ENCODE peak calls at places on chromosomes 11 and 22, in six cellular contexts. One of them, this sample, is unnamed.

GRCh38 chr11:120929664-120930154 is 94.2 kb upstream of the TBCEL start:
- DNase-seq in PC-3: peak
- DNase-seq in dermis blood vessel endothelial cell: peak
- DNase-seq in RKO: peak
- DNase-seq in lower lobe of right lung: peak
- DNase-seq in activated T-cell treated with anti-CD3 and anti-CD28 coated beads, Interleukin-2, amount 50 U/mL, for 4 hours: peak
- DNase-seq in this sample: peak

GRCh38 chr11:111565111-111565720 is 24.7 kb downstream of the LAYN start:
- DNase-seq in RKO: peak
- DNase-seq in PC-3: peak
- DNase-seq in activated T-cell treated with anti-CD3 and anti-CD28 coated beads, Interleukin-2, amount 50 U/mL, for 4 hours: peak
- DNase-seq in dermis blood vessel endothelial cell: peak
- DNase-seq in lower lobe of right lung: no peak
- DNase-seq in this sample: peak

GRCh38 chr11:93285430-93285829 is 45.1 kb upstream of the DEUP1 start:
- DNase-seq in dermis blood vessel endothelial cell: no peak
- DNase-seq in activated T-cell treated with anti-CD3 and anti-CD28 coated beads, Interleukin-2, amount 50 U/mL, for 4 hours: no peak
- DNase-seq in RKO: no peak
- DNase-seq in lower lobe of right lung: no peak
- DNase-seq in PC-3: no peak
- DNase-seq in this sample: no peak

GRCh38 chr11:83566948-83567347 is 280.8 kb upstream of the CCDC90B start:
- DNase-seq in lower lobe of right lung: no peak
- DNase-seq in dermis blood vessel endothelial cell: no peak
- DNase-seq in activated T-cell treated with anti-CD3 and anti-CD28 coated beads, Interleukin-2, amount 50 U/mL, for 4 hours: no peak
- DNase-seq in PC-3: peak
- DNase-seq in RKO: peak
- DNase-seq in this sample: peak

GRCh38 chr22:45212306-45212709 is 28.4 kb downstream of the KIAA0930 start:
- DNase-seq in RKO: no peak
- DNase-seq in dermis blood vessel endothelial cell: peak
- DNase-seq in PC-3: no peak
- DNase-seq in activated T-cell treated with anti-CD3 and anti-CD28 coated beads, Interleukin-2, amount 50 U/mL, for 4 hours: no peak
- DNase-seq in lower lobe of right lung: peak
- DNase-seq in this sample: peak

GRCh38 chr11:66467034-66467659 is 442 bp downstream of the PELI3 start:
- DNase-seq in lower lobe of right lung: peak
- DNase-seq in PC-3: peak
- DNase-seq in activated T-cell treated with anti-CD3 and anti-CD28 coated beads, Interleukin-2, amount 50 U/mL, for 4 hours: no peak
- DNase-seq in RKO: peak
- DNase-seq in dermis blood vessel endothelial cell: peak
- DNase-seq in this sample: peak

GRCh38 chr22:47569389-47570299 is 807.2 kb downstream of the TBC1D22A start:
- DNase-seq in lower lobe of right lung: no peak
- DNase-seq in RKO: no peak
- DNase-seq in dermis blood vessel endothelial cell: no peak
- DNase-seq in activated T-cell treated with anti-CD3 and anti-CD28 coated beads, Interleukin-2, amount 50 U/mL, for 4 hours: no peak
- DNase-seq in PC-3: no peak
- DNase-seq in this sample: no peak

GRCh38 chr22:17267661-17268330 is 48.6 kb upstream of the ADA2 start:
- DNase-seq in RKO: no peak
- DNase-seq in lower lobe of right lung: no peak
- DNase-seq in PC-3: no peak
- DNase-seq in activated T-cell treated with anti-CD3 and anti-CD28 coated beads, Interleukin-2, amount 50 U/mL, for 4 hours: no peak
- DNase-seq in dermis blood vessel endothelial cell: no peak
- DNase-seq in this sample: no peak

GRCh38 chr22:50245214-50246072 is 620 bp upstream of the TUBGCP6 start:
- DNase-seq in PC-3: no peak
- DNase-seq in lower lobe of right lung: no peak
- DNase-seq in RKO: no peak
- DNase-seq in dermis blood vessel endothelial cell: no peak
- DNase-seq in activated T-cell treated with anti-CD3 and anti-CD28 coated beads, Interleukin-2, amount 50 U/mL, for 4 hours: no peak
- DNase-seq in this sample: peak

GRCh38 chr11:12175694-12176241 is 65.4 kb downstream of the MICAL2 start:
- DNase-seq in PC-3: peak
- DNase-seq in activated T-cell treated with anti-CD3 and anti-CD28 coated beads, Interleukin-2, amount 50 U/mL, for 4 hours: no peak
- DNase-seq in dermis blood vessel endothelial cell: peak
- DNase-seq in lower lobe of right lung: no peak
- DNase-seq in RKO: peak
- DNase-seq in this sample: peak

GRCh38 chr11:21511835-21512440 is 680.9 kb upstream of the ANO5 start:
- DNase-seq in dermis blood vessel endothelial cell: peak
- DNase-seq in lower lobe of right lung: peak
- DNase-seq in activated T-cell treated with anti-CD3 and anti-CD28 coated beads, Interleukin-2, amount 50 U/mL, for 4 hours: no peak
- DNase-seq in PC-3: peak
- DNase-seq in RKO: peak
- DNase-seq in this sample: peak

GRCh38 chr11:4890279-4890678 is 8.6 kb downstream of the OR51T1 start:
- DNase-seq in RKO: no peak
- DNase-seq in lower lobe of right lung: no peak
- DNase-seq in dermis blood vessel endothelial cell: no peak
- DNase-seq in PC-3: no peak
- DNase-seq in activated T-cell treated with anti-CD3 and anti-CD28 coated beads, Interleukin-2, amount 50 U/mL, for 4 hours: no peak
- DNase-seq in this sample: no peak

GRCh38 chr11:9219572-9219971 is 45.6 kb downstream of the DENND5A start:
- DNase-seq in RKO: no peak
- DNase-seq in PC-3: no peak
- DNase-seq in dermis blood vessel endothelial cell: no peak
- DNase-seq in activated T-cell treated with anti-CD3 and anti-CD28 coated beads, Interleukin-2, amount 50 U/mL, for 4 hours: no peak
- DNase-seq in lower lobe of right lung: no peak
- DNase-seq in this sample: peak

GRCh38 chr11:17533782-17534415 is 10.3 kb downstream of the USH1C start:
- DNase-seq in PC-3: no peak
- DNase-seq in dermis blood vessel endothelial cell: no peak
- DNase-seq in activated T-cell treated with anti-CD3 and anti-CD28 coated beads, Interleukin-2, amount 50 U/mL, for 4 hours: no peak
- DNase-seq in RKO: no peak
- DNase-seq in lower lobe of right lung: no peak
- DNase-seq in this sample: no peak

GRCh38 chr22:45548991-45549736 is 46.5 kb downstream of the FBLN1 start:
- DNase-seq in lower lobe of right lung: no peak
- DNase-seq in RKO: peak
- DNase-seq in dermis blood vessel endothelial cell: peak
- DNase-seq in PC-3: peak
- DNase-seq in activated T-cell treated with anti-CD3 and anti-CD28 coated beads, Interleukin-2, amount 50 U/mL, for 4 hours: no peak
- DNase-seq in this sample: peak

This sample was measured in epithelial cell of esophagus.